ENCODE peak calls at places on chromosomes 4 and X, in nine cellular contexts. Z is CD8-positive, alpha-beta T cell; A is kidney; I is astrocyte; S is lung; H is left ventricle myocardium inferior; V is dorsolateral prefrontal cortex; M is testis; U is A549. W is an unnamed sample.
A peak's percentile ranks its signal among the peaks of the same experiment; 100 is the strongest.

GRCh38 chr4:121358473-121358872 is 22.3 kb downstream of the QRFPR start:
- DNase-seq in Z (no peak), A (no peak), I (peak; percentile 35), S (no peak), H (no peak), V (no peak), M (no peak), U (no peak), W (no peak)

GRCh38 chrX:53317365-53318069 is 36.1 kb upstream of the IQSEC2 start:
- DNase-seq in Z (peak; percentile 54), A (peak; percentile 81), I (peak; percentile 8), S (peak; percentile 59), H (peak; percentile 55), V (peak; percentile 82), M (peak; percentile 66), U (peak; percentile 48), W (peak; percentile 47)

GRCh38 chrX:154411981-154412340 is 622 bp downstream of the TAFAZZIN start:
- DNase-seq in Z (no peak), A (peak; percentile 85), I (peak; percentile 23), S (peak; percentile 64), H (peak; percentile 65), V (peak; percentile 77), M (peak; percentile 84), U (peak; percentile 67), W (peak; percentile 53)

GRCh38 chr4:83212041-83212851 is 72.4 kb downstream of the COQ2 start:
- DNase-seq in Z (peak; percentile 31), A (no peak), I (no peak), S (no peak), H (no peak), V (no peak), M (no peak), U (no peak), W (no peak)

GRCh38 chrX:72026341-72027023 is 105.2 kb downstream of the RTL5 start:
- DNase-seq in Z (no peak), A (no peak), I (peak; percentile 32), S (peak; percentile 28), H (no peak), V (no peak), M (no peak), U (no peak), W (no peak)

GRCh38 chr4:51843309-51844156 is 580 bp downstream of the DCUN1D4 start:
- DNase-seq in Z (peak; percentile 13), A (peak; percentile 94), I (peak; percentile 45), S (peak; percentile 68), H (peak; percentile 75), V (peak; percentile 84), M (peak; percentile 81), U (peak; percentile 58), W (peak; percentile 72)

GRCh38 chr4:73447701-73448100 is 11.7 kb downstream of the AFP start:
- DNase-seq in Z (no peak), A (no peak), I (peak; percentile 81), S (no peak), H (no peak), V (no peak), M (no peak), U (no peak), W (no peak)

GRCh38 chr4:3218824-3219760 is 29.9 kb upstream of the MSANTD1 start:
- DNase-seq in Z (no peak), A (peak; percentile 45), I (no peak), S (no peak), H (no peak), V (peak; percentile 29), M (no peak), U (no peak), W (no peak)

GRCh38 chr4:78695910-78696309 is 80.2 kb upstream of the BMP2K start:
- DNase-seq in Z (no peak), A (no peak), I (no peak), S (no peak), H (no peak), V (no peak), M (no peak), U (no peak), W (no peak)

GRCh38 chr4:153362184-153362583 is 17.7 kb downstream of the MND1 start:
- DNase-seq in Z (no peak), A (no peak), I (no peak), S (no peak), H (no peak), V (no peak), M (no peak), U (no peak), W (no peak)

GRCh38 chr4:101020956-101021355 is 326.4 kb downstream of the PPP3CA start:
- DNase-seq in Z (no peak), A (no peak), I (peak; percentile 76), S (no peak), H (no peak), V (no peak), M (no peak), U (peak; percentile 27), W (no peak)

GRCh38 chr4:169909479-169909878 is 116.7 kb downstream of the MFAP3L start:
- DNase-seq in Z (no peak), A (no peak), I (no peak), S (no peak), H (no peak), V (no peak), M (no peak), U (no peak), W (no peak)

GRCh38 chr4:81715335-81715734 is 243.6 kb upstream of the RASGEF1B start:
- DNase-seq in Z (no peak), A (no peak), I (no peak), S (no peak), H (no peak), V (no peak), M (no peak), U (no peak), W (no peak)

GRCh38 chr4:114398386-114398785 is 200.2 kb upstream of the UGT8 start:
- DNase-seq in Z (no peak), A (no peak), I (no peak), S (no peak), H (no peak), V (no peak), M (no peak), U (no peak), W (no peak)

GRCh38 chr4:160450861-160451260 is 1348.0 kb downstream of the RAPGEF2 start:
- DNase-seq in Z (no peak), A (no peak), I (no peak), S (no peak), H (no peak), V (no peak), M (no peak), U (no peak), W (no peak)

GRCh38 chr4:7973545-7973981 is 33.9 kb upstream of the AFAP1 start:
- DNase-seq in Z (no peak), A (no peak), I (peak; percentile 83), S (no peak), H (no peak), V (no peak), M (no peak), U (no peak), W (no peak)

DNA sequence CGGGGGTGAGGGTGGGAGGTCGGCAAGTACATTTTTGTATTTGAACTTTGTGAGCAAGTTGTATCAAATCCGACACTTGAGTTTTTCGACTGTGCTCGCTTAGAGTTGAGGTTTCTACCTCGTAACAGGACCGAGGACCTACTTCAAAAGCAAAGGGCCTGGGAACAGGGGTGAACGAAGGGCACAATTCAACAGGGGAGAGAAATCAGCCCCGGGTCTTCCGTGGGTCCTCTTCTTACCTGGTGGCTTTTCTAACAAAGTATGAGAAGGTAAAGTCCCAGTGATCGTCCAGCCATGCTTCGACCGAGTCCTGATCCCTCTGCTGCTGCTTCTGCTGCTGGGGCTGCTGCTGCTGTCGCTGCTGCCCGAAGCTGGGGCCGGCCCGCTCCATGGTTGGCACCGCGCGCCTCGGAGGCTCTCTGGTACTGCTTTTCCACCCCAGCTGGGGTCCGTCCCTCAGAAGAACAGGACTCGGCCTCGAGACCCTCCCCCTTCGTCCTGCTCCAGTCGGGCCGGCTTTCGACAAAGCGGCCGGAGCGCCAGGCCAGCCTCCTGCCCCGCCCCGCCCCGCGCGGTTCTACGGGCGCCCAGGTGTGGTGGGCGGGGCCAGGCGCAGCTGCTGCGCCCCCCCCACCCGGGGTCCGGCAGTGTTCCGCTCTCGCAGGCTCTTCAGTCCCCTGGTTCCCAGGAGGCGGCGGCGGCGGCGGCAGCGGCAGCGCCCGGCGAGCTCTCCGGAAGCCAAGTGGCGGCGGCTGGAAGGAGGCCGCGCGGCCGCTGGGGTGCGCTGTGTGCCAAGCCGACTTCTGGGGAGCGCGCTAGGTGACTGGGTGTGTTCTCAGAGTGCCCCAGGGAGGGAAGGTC is at the start of gene PDE5A:
- DNase-seq in Z (peak; percentile 52), A (peak; percentile 95), I (peak; percentile 60), S (peak; percentile 84), H (peak; percentile 80), V (peak; percentile 74), M (peak; percentile 87), U (peak; percentile 70), W (peak; percentile 84)
- TF ChIP-seq CTCF in Z (peak; percentile 74), A (peak; percentile 82), I (peak; percentile 40), S (peak; percentile 81), H (peak; percentile 84), V (peak; percentile 73), M (peak; percentile 71), U (peak; percentile 64), W (peak; percentile 83)

GRCh38 chrX:63560601-63561218 is 209.6 kb upstream of the SPIN4 start:
- DNase-seq in Z (peak; percentile 3), A (peak; percentile 75), I (peak; percentile 69), S (peak; percentile 67), H (peak; percentile 35), V (peak; percentile 65), M (peak; percentile 79), U (peak; percentile 84), W (peak; percentile 22)
- H3K27ac ChIP-seq in Z (peak overlapping the region; percentile 69), A (peak overlapping the region; percentile 85), I (peak overlapping the region; percentile 82), S (peak overlapping the region; percentile 75), H (peak overlapping the region; percentile 60), V (peak overlapping the region; percentile 21), M (peak overlapping the region; percentile 67), U (peak overlapping the region; percentile 72), W (peak overlapping the region; percentile 72)

GRCh38 chr4:6855692-6856297 is 53.8 kb upstream of the TBC1D14 start:
- DNase-seq in Z (no peak), A (no peak), I (peak; percentile 73), S (no peak), H (no peak), V (no peak), M (no peak), U (peak; percentile 71), W (no peak)
- H3K4me3 ChIP-seq in Z (no peak overlapping the region), A (no peak overlapping the region), I (no peak overlapping the region), S (no peak overlapping the region), H (peak overlapping the region; percentile 57), V (no peak overlapping the region), M (no peak overlapping the region), U (no peak overlapping the region), W (peak overlapping the region; percentile 12)

GRCh38 chr4:26110493-26110892 is 196.5 kb downstream of the SMIM20 start:
- DNase-seq in Z (no peak), A (no peak), I (no peak), S (no peak), H (no peak), V (no peak), M (no peak), U (no peak), W (no peak)

GRCh38 chr4:26105372-26105771 is 191.4 kb downstream of the SMIM20 start:
- DNase-seq in Z (no peak), A (no peak), I (no peak), S (no peak), H (no peak), V (no peak), M (no peak), U (no peak), W (no peak)

GRCh38 chr4:26105815-26106699 is 192.0 kb downstream of the SMIM20 start:
- DNase-seq in Z (no peak), A (no peak), I (peak; percentile 67), S (no peak), H (no peak), V (no peak), M (no peak), U (no peak), W (no peak)

GRCh38 chr4:26104056-26104685 is 190.2 kb downstream of the SMIM20 start:
- DNase-seq in Z (no peak), A (no peak), I (no peak), S (no peak), H (no peak), V (no peak), M (no peak), U (no peak), W (no peak)

GRCh38 chr4:26108024-26108423 is 194.0 kb downstream of the SMIM20 start:
- DNase-seq in Z (no peak), A (no peak), I (no peak), S (no peak), H (no peak), V (no peak), M (no peak), U (no peak), W (no peak)
- TF ChIP-seq CTCF in Z (no peak), A (no peak), I (no peak), S (no peak), H (no peak), V (no peak), M (no peak), U (no peak), W (no peak)